ENCODE peak calls at places on chromosome 16, in seven cellular contexts. O is heart left ventricle, E is HCT116, H is ovary, G is neural progenitor cell, M is K562, S is breast epithelium. F is an unnamed sample. For H3K27me3, the result is how much of the 10 kb centered on the place peaks cover.

GRCh38 chr16:46673320-46674013 is 15.5 kb downstream of the VPS35 start:
- DNase-seq in O (peak), E (peak), H (no peak), G (peak), M (peak), S (no peak), F (peak)

GRCh38 chr16:79662673-79663313 is 62.3 kb upstream of the MAF start:
- DNase-seq in O (no peak), E (no peak), H (no peak), G (no peak), M (no peak), S (no peak), F (no peak)

GRCh38 chr16:66287916-66288315 is 78.6 kb upstream of the CDH5 start:
- DNase-seq in O (no peak), E (no peak), H (peak), G (no peak), M (no peak), S (no peak), F (no peak)

GRCh38 chr16:4260360-4260759 is 12.5 kb downstream of the TFAP4 start:
- DNase-seq in O (no peak), E (no peak), H (peak), G (no peak), M (no peak), S (peak), F (no peak)

GRCh38 chr16:81823111-81823510 is 44.0 kb downstream of the PLCG2 start:
- DNase-seq in O (peak), E (no peak), H (no peak), G (no peak), M (no peak), S (no peak), F (no peak)

GRCh38 chr16:54210437-54211081 is 76.0 kb downstream of the IRX3 start:
- DNase-seq in O (no peak), E (no peak), H (no peak), G (no peak), M (no peak), S (no peak), F (no peak)

GRCh38 chr16:73016488-73016830 is 31.5 kb downstream of the ZFHX3 start:
- DNase-seq in O (no peak), E (no peak), H (no peak), G (no peak), M (no peak), S (no peak), F (no peak)

GRCh38 chr16:65672960-65673359 is 551.1 kb upstream of the CDH11 start:
- DNase-seq in O (no peak), E (no peak), H (no peak), G (no peak), M (no peak), S (no peak), F (no peak)

GRCh38 chr16:84321932-84322331 is 27.3 kb downstream of the WFDC1 start:
- DNase-seq in O (no peak), E (no peak), H (no peak), G (no peak), M (no peak), S (no peak), F (no peak)

GRCh38 chr16:73014768-73015167 is 33.2 kb downstream of the ZFHX3 start:
- DNase-seq in O (no peak), E (no peak), H (no peak), G (no peak), M (no peak), S (no peak), F (no peak)

GRCh38 chr16:53580038-53580802 is 77.2 kb upstream of the AKTIP start:
- DNase-seq in O (no peak), E (no peak), H (no peak), G (no peak), M (no peak), S (no peak), F (no peak)

GRCh38 chr16:17852977-17853702 is 382.4 kb upstream of the XYLT1 start:
- DNase-seq in O (no peak), E (no peak), H (no peak), G (no peak), M (no peak), S (no peak), F (no peak)

GRCh38 chr16:84088695-84089395 is 27.9 kb downstream of the MBTPS1 start:
- DNase-seq in O (peak), E (no peak), H (no peak), G (no peak), M (no peak), S (peak), F (peak)

GRCh38 chr16:56600398-56600999 is 7.9 kb upstream of the MT2A start:
- DNase-seq in O (no peak), E (peak), H (no peak), G (peak), M (peak), S (no peak), F (peak)

GRCh38 chr16:25633549-25633948 is 58.2 kb upstream of the HS3ST4 start:
- DNase-seq in O (no peak), E (peak), H (no peak), G (no peak), M (peak), S (no peak), F (no peak)

GRCh38 chr16:3825103-3825502 is 55.4 kb downstream of the CREBBP start:
- DNase-seq in O (no peak), E (no peak), H (no peak), G (no peak), M (no peak), S (no peak), F (no peak)

GRCh38 chr16:12089492-12090161 is 113.1 kb downstream of the SNX29 start:
- DNase-seq in O (peak), E (peak), H (peak), G (peak), M (peak), S (no peak), F (no peak)

GRCh38 chr16:4081577-4082021 is 34.6 kb downstream of the ADCY9 start:
- DNase-seq in O (no peak), E (no peak), H (peak), G (peak), M (no peak), S (no peak), F (no peak)

GRCh38 chr16:75987323-75987722 is 261.0 kb upstream of the CPHXL start:
- DNase-seq in O (no peak), E (no peak), H (no peak), G (no peak), M (no peak), S (no peak), F (no peak)

GRCh38 chr16:72468582-72468981 is 296.6 kb upstream of the PMFBP1 start:
- DNase-seq in O (no peak), E (no peak), H (no peak), G (no peak), M (no peak), S (no peak), F (no peak)

GRCh38 chr16:77993586-77993985 is 28.8 kb upstream of the CLEC3A start:
- DNase-seq in O (no peak), E (no peak), H (no peak), G (no peak), M (no peak), S (no peak), F (no peak)

GRCh38 chr16:22614271-22614947 is 103.7 kb downstream of the NPIPB5 start:
- DNase-seq in O (no peak), E (no peak), H (no peak), G (no peak), M (no peak), S (peak), F (no peak)

GRCh38 chr16:56405977-56406376 is 19.4 kb downstream of the AMFR start:
- DNase-seq in O (no peak), E (no peak), H (no peak), G (no peak), M (no peak), S (no peak), F (no peak)

GRCh38 chr16:21281698-21282389 is 3.8 kb upstream of the CRYM start:
- DNase-seq in O (no peak), E (no peak), H (no peak), G (no peak), M (no peak), S (no peak), F (no peak)

GRCh38 chr16:15644306-15644961 is 1.5 kb upstream of the MARF1 start:
- DNase-seq in O (no peak), E (peak), H (no peak), G (peak), M (no peak), S (peak), F (no peak)
- H3K4me3 ChIP-seq in O (no peak), E (peak), H (no peak), G (peak), M (peak), S (no peak), F (no peak)

DNA sequence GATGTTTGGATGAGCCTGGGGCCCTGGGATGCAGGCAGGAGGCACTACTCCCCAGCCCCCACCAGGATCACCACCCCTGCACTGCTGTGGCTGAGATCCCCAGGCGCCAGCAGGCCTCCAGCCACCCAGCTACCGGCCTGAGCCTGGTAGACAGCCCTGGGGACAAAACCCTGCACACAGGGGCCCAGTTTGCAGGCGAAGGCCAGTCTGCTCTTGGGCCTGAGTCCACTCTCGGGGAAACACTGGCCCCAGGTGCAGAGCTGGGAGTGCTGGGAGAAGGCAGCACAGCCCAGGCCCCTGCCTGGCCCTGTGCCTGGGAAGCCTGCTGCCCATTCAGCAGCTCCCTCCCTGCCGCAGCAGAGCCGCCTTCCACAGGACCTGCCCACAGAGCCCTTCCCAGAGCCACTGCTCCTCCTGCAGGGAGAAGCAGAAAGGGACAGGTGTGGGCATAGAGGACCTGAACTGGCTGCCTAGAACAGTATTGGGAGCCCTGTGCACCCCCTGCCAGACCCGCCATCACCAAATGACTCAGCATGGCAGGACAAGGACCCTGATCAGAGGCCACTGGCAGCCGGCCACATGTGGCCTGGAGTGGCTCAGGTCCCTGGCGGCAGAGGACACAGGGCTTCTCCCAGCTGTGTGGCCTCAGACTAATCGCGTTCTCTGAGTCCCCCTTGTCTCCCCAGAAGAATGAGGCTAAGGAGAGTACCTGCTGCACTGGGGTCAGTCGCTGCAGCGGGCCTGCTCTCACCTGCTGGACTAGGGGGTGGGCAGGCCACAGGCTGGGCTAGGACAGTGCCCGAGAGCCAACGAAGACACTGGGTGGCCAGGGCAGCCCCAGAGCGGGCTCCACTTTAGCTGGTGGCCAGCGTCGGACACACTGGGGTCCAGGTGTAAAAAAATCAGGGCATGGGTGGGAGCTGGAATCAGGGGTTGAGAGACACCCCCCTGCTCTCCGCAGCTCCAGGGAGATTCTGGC is 10.7 kb downstream of the MSRB1 start:
- DNase-seq in O (no peak), E (no peak), H (no peak), G (peak), M (no peak), S (no peak), F (peak)
- TF ChIP-seq CTCF in O (no peak), E (peak), H (no peak), G (peak), M (peak), S (no peak), F (peak)

DNA sequence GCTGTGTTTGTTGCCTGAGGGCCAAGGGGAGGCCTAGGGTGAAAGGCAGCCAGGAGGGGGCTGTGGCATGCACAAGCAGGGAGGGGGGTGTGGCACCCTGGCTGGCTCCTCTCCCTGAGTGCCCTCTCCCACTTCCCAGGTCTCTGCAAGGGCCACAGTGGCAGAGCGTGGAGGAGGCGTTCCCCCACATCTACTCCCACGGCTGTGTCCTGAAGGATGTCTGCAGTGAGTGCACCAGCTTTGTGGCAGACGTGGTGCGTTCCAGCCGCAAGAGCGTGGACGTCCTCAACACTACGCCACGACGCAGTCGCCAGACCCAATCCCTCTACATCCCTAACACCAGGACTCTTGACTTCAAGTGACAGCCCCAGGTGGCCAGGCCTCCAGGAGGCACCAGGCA is 3.5 kb upstream of the TCF25 start:
- DNase-seq in O (no peak), E (no peak), H (no peak), G (no peak), M (no peak), S (no peak), F (no peak)
- H3K27me3 ChIP-seq in O (under half), E (under half), H (under half), G (under half), M (under half), S (under half), F (under half)

GRCh38 chr16:67661864-67662652 is 1.3 kb downstream of the PARD6A start:
- DNase-seq in O (peak), E (no peak), H (peak), G (no peak), M (no peak), S (no peak), F (peak)
- H3K4me3 ChIP-seq in O (no peak), E (no peak), H (no peak), G (peak), M (no peak), S (no peak), F (no peak)

DNA sequence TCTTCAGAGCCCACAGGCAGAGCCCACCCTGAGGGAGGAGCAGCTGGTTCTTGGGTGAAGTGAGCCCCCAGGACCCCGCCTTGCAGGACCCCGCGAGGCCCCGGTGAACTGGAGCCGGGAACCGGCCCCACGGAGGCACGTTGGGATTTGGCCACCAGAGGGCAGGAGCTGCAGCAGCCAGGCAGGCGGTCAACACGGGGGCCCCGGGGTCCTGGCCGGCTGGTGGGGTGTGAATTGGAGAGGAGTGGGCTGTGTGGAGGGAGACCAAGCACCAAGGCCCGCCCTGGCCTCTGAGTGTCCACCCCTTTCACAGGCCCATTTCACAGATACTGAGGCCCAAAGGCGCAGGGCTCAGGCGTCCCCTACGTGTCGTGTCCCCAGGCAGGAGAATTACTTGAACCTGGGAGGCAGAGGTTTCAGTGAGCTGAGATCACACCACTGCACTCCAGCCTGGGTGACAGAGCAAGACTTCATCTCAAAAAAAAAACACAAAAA is 2.2 kb downstream of the DPEP1 start:
- DNase-seq in O (no peak), E (no peak), H (no peak), G (peak), M (peak), S (no peak), F (peak)
- TF ChIP-seq CTCF in O (peak), E (peak), H (no peak), G (peak), M (peak), S (no peak), F (peak)

DNA sequence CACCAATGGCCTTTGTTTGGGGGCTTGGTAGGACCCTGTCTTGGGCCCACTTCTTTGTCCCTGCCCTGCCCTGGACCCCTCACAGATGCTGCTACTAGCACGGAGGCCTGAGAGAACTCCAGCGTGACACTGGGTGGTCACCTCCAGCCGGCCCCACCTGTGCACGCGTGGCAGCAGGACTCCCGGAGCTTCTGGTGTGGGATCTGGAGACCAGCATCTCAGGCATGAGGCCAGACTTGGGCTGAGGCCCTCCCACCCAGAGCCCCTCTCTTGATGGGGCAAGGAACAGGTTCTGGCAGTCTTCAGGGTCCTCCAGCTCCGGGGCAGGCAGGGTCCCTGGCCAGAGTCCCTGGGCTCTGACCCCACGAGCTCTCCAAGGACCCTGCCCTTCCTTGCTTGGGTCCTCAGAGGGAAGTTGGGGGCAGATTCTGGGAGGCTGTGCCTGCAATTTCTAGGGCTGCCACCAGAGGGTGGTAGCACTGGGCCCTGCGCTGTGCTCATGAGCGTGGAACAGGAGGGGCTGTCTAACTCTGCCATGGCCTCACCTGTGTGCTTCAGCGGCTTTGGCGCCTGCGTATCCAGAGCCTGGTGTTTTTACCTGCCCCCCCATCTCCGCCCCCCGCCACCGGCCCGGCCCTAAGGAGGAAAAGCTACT is 3.1 kb upstream of the BAIAP3 start:
- DNase-seq in O (no peak), E (no peak), H (no peak), G (no peak), M (no peak), S (no peak), F (no peak)
- H3K27me3 ChIP-seq in O (under half), E (under half), H (under half), G (half or more), M (under half), S (under half), F (under half)

GRCh38 chr16:57797526-57798266 is 4.6 kb downstream of the KIFC3 start:
- DNase-seq in O (peak), E (no peak), H (no peak), G (peak), M (no peak), S (peak), F (no peak)
- H3K4me3 ChIP-seq in O (peak), E (no peak), H (no peak), G (peak), M (no peak), S (no peak), F (no peak)

GRCh38 chr16:29315916-29316517 is 90.5 kb downstream of the NPIPB11 start:
- DNase-seq in O (no peak), E (no peak), H (peak), G (peak), M (no peak), S (no peak), F (peak)
- TF ChIP-seq CTCF in O (no peak), E (peak), H (no peak), G (peak), M (peak), S (no peak), F (peak)

GRCh38 chr16:86590501-86591144 is 12.3 kb downstream of the FOXL1 start:
- DNase-seq in O (no peak), E (no peak), H (no peak), G (no peak), M (no peak), S (no peak), F (no peak)

GRCh38 chr16:86593913-86594312 is 15.6 kb downstream of the FOXL1 start:
- DNase-seq in O (no peak), E (no peak), H (no peak), G (no peak), M (no peak), S (no peak), F (no peak)

GRCh38 chr16:86587487-86587886 is 9.1 kb downstream of the FOXL1 start:
- DNase-seq in O (no peak), E (no peak), H (no peak), G (no peak), M (no peak), S (no peak), F (no peak)

GRCh38 chr16:86594712-86595111 is 16.4 kb downstream of the FOXL1 start:
- DNase-seq in O (no peak), E (no peak), H (no peak), G (no peak), M (no peak), S (no peak), F (no peak)

GRCh38 chr16:86591270-86591669 is 12.9 kb downstream of the FOXL1 start:
- DNase-seq in O (no peak), E (no peak), H (no peak), G (no peak), M (no peak), S (no peak), F (no peak)
- H3K27me3 ChIP-seq in O (under half), E (half or more), H (under half), G (under half), M (under half), S (under half), F (under half)

GRCh38 chr16:85570213-85570734 is 42.8 kb upstream of the GSE1 start:
- DNase-seq in O (no peak), E (peak), H (no peak), G (no peak), M (no peak), S (peak), F (no peak)
- H3K4me3 ChIP-seq in O (no peak), E (no peak), H (no peak), G (no peak), M (peak), S (no peak), F (no peak)